ENCODE peak calls at places on chromosomes 1 and 21, in nine cellular contexts. Q, E, N, M, S, G, H, R and L are unnamed samples. For H3K36me3, the result is how much of the 10 kb centered on the place peaks cover.

GRCh38 chr1:234853906-234854647 is 244.1 kb upstream of the IRF2BP2 start:
- DNase-seq in Q (no peak), E (no peak), N (no peak), M (peak), S (peak), G (no peak), H (no peak), R (no peak), L (peak)

GRCh38 chr1:163048970-163049680 is 20.0 kb upstream of the RGS4 start:
- DNase-seq in Q (no peak), E (no peak), N (no peak), M (no peak), S (no peak), G (no peak), H (no peak), R (no peak), L (no peak)

GRCh38 chr1:32984090-32984828 is 19.6 kb upstream of the RNF19B start:
- DNase-seq in Q (peak), E (no peak), N (no peak), M (peak), S (peak), G (no peak), H (peak), R (no peak), L (no peak)

GRCh38 chr1:201310986-201311355 is 27.7 kb downstream of the PKP1 start:
- DNase-seq in Q (no peak), E (no peak), N (no peak), M (no peak), S (peak), G (no peak), H (no peak), R (no peak), L (peak)

GRCh38 chr1:15244813-15245212 is 2.2 kb upstream of the FHAD1 start:
- DNase-seq in Q (peak), E (no peak), N (no peak), M (no peak), S (no peak), G (no peak), H (no peak), R (no peak), L (no peak)

GRCh38 chr1:23449918-23450317 is 25.4 kb upstream of the TCEA3 start:
- DNase-seq in Q (no peak), E (peak), N (no peak), M (no peak), S (no peak), G (peak), H (no peak), R (peak), L (no peak)

GRCh38 chr21:38489729-38490128 is 8.5 kb downstream of the ERG start:
- DNase-seq in Q (no peak), E (no peak), N (no peak), M (no peak), S (no peak), G (no peak), H (no peak), R (no peak), L (no peak)

GRCh38 chr1:88681223-88681622 is 2.9 kb upstream of the PKN2 start:
- DNase-seq in Q (no peak), E (no peak), N (no peak), M (no peak), S (no peak), G (no peak), H (no peak), R (no peak), L (peak)

GRCh38 chr1:241311056-241311746 is 45.8 kb downstream of the RGS7 start:
- DNase-seq in Q (peak), E (no peak), N (no peak), M (no peak), S (peak), G (no peak), H (no peak), R (no peak), L (no peak)

GRCh38 chr21:42409366-42409765 is 5.7 kb downstream of the UBASH3A start:
- DNase-seq in Q (no peak), E (no peak), N (no peak), M (no peak), S (no peak), G (no peak), H (no peak), R (no peak), L (no peak)

GRCh38 chr1:37691497-37692077 is 729 bp upstream of the CDCA8 start:
- DNase-seq in Q (peak), E (peak), N (no peak), M (peak), S (peak), G (peak), H (peak), R (peak), L (peak)

GRCh38 chr1:172671591-172671990 is 12.7 kb downstream of the FASLG start:
- DNase-seq in Q (no peak), E (no peak), N (no peak), M (no peak), S (peak), G (no peak), H (no peak), R (no peak), L (peak)

GRCh38 chr1:234326493-234327366 is 46.5 kb upstream of the COA6 start:
- DNase-seq in Q (peak), E (peak), N (peak), M (peak), S (peak), G (peak), H (peak), R (no peak), L (peak)

GRCh38 chr1:168217664-168218063 is 8.1 kb upstream of the SFT2D2 start:
- DNase-seq in Q (peak), E (no peak), N (no peak), M (no peak), S (no peak), G (no peak), H (no peak), R (no peak), L (no peak)

GRCh38 chr1:153395136-153395685 is 4.3 kb upstream of the S100A8 start:
- DNase-seq in Q (no peak), E (no peak), N (no peak), M (peak), S (peak), G (no peak), H (no peak), R (no peak), L (peak)

GRCh38 chr21:38619865-38620513 is 121.7 kb upstream of the ERG start:
- DNase-seq in Q (no peak), E (peak), N (no peak), M (no peak), S (peak), G (no peak), H (no peak), R (peak), L (peak)

GRCh38 chr1:164641353-164641730 is 82.4 kb downstream of the PBX1 start:
- DNase-seq in Q (no peak), E (no peak), N (no peak), M (no peak), S (peak), G (no peak), H (no peak), R (no peak), L (no peak)

GRCh38 chr21:43362928-43363314 is 64.0 kb downstream of the SIK1 start:
- DNase-seq in Q (no peak), E (no peak), N (no peak), M (no peak), S (no peak), G (no peak), H (no peak), R (peak), L (no peak)

GRCh38 chr1:19229828-19230325 is 19.8 kb upstream of the UBR4 start:
- DNase-seq in Q (no peak), E (no peak), N (no peak), M (no peak), S (no peak), G (no peak), H (no peak), R (no peak), L (no peak)

GRCh38 chr1:19234224-19234623 is 17.1 kb downstream of the EMC1 start:
- DNase-seq in Q (no peak), E (no peak), N (no peak), M (no peak), S (no peak), G (no peak), H (no peak), R (no peak), L (no peak)

GRCh38 chr1:19232526-19232851 is 18.8 kb downstream of the EMC1 start:
- DNase-seq in Q (no peak), E (peak), N (no peak), M (no peak), S (peak), G (no peak), H (no peak), R (peak), L (no peak)

GRCh38 chr1:19229229-19229628 is 19.2 kb upstream of the UBR4 start:
- DNase-seq in Q (no peak), E (no peak), N (no peak), M (no peak), S (no peak), G (no peak), H (no peak), R (no peak), L (no peak)
- H3K36me3 ChIP-seq in Q (half or more), E (half or more), N (half or more), M (half or more), S (under half), G (under half), H (half or more), R (under half), L (under half)

DNA sequence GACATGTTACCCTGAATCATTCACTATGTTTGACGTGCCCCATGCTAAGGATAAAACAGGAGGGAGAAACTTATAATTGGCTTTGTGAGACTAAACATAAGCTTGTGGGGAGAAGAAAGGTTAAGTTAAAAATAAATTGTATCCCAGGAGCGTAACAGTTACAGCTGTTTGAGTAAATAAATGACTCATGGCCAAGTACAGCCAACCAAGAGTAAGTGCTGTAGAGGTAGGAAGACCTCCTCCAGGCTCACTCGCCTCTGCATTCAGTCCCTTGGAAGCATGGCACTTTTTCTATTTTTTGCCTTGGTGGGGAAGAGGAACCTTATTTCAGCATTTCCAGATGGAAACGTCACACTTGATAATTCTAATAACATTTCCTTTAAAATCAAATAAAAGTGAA is 116.5 kb downstream of the ZP4 start:
- DNase-seq in Q (no peak), E (no peak), N (no peak), M (no peak), S (no peak), G (no peak), H (no peak), R (no peak), L (no peak)
- H3K36me3 ChIP-seq in Q (under half), E (under half), N (under half), M (under half), S (under half), G (under half), H (under half), R (under half), L (under half)

GRCh38 chr1:40072142-40072541 is 24.9 kb downstream of the PPT1 start:
- DNase-seq in Q (no peak), E (no peak), N (no peak), M (no peak), S (no peak), G (no peak), H (no peak), R (no peak), L (no peak)

GRCh38 chr1:40078512-40079333 is 18.3 kb downstream of the PPT1 start:
- DNase-seq in Q (peak), E (no peak), N (peak), M (peak), S (peak), G (peak), H (peak), R (no peak), L (peak)

GRCh38 chr1:40076895-40077312 is 20.1 kb downstream of the PPT1 start:
- DNase-seq in Q (no peak), E (no peak), N (no peak), M (no peak), S (peak), G (no peak), H (no peak), R (no peak), L (peak)

GRCh38 chr1:40075251-40075650 is 21.8 kb downstream of the PPT1 start:
- DNase-seq in Q (no peak), E (no peak), N (no peak), M (no peak), S (no peak), G (no peak), H (no peak), R (no peak), L (no peak)

GRCh38 chr1:40073062-40073461 is 24.0 kb downstream of the PPT1 start:
- DNase-seq in Q (no peak), E (no peak), N (no peak), M (no peak), S (no peak), G (no peak), H (no peak), R (no peak), L (no peak)
- H3K36me3 ChIP-seq in Q (half or more), E (half or more), N (half or more), M (half or more), S (half or more), G (under half), H (half or more), R (under half), L (under half)

DNA sequence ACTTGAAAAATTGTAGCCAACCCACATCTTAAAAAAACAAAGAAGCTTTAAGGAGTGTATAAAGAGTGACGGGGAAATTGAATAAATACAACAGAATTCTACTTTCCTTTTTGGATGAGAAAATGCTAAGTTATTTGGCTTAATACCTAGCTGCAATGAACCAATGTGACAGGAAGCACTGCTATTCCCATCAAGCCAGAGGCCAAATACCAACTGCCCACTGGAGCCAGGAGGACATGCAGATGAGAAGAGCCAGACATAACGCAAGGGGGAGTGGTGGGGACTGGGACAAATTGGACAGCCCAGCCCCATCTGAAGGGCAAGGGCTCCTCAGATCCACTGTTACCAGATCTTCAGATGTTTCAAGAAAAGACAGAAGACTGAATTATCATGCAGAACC is 25.7 kb downstream of the DNAJC11 start:
- DNase-seq in Q (no peak), E (no peak), N (no peak), M (no peak), S (no peak), G (no peak), H (no peak), R (no peak), L (no peak)
- H3K36me3 ChIP-seq in Q (under half), E (half or more), N (half or more), M (half or more), S (under half), G (under half), H (under half), R (under half), L (under half)

GRCh38 chr1:64608651-64609048 is 136.2 kb upstream of the RAVER2 start:
- DNase-seq in Q (no peak), E (no peak), N (no peak), M (no peak), S (no peak), G (no peak), H (no peak), R (no peak), L (no peak)
- H3K36me3 ChIP-seq in Q (under half), E (under half), N (under half), M (half or more), S (under half), G (under half), H (under half), R (under half), L (under half)

DNA sequence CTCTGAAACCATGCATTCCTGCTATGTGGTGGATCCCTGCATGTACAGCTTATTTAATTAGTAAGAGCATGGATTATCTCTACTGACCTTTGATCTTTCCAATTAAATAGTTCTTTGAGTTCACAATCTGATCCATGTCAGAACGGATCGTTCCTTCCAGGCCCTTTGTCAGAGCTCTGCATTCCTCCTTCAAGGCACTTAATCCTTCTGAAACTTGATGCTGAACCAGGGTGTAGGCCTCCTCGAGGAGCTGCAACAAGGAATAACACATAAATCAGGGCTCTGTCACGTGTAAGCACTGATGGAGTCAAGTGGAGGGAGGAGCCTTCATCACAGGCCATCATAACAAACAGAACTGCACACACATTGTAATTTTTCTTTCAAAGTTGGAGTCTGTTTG is 68.4 kb upstream of the EDEM3 start:
- DNase-seq in Q (no peak), E (no peak), N (peak), M (no peak), S (no peak), G (no peak), H (no peak), R (no peak), L (no peak)
- H3K36me3 ChIP-seq in Q (under half), E (half or more), N (under half), M (under half), S (under half), G (under half), H (under half), R (under half), L (under half)